ENCODE peak calls at places on chromosomes 2 and 18, in eight cellular contexts. I is right lobe of liver, U is endothelial cell of umbilical vein, V is heart left ventricle, G is uterus, C is IMR-90, O is sigmoid colon, B is spleen. L is an unnamed sample.

GRCh38 chr2:128386066-128386465 is 67.4 kb upstream of the HS6ST1 start:
- DNase-seq in U (no peak), I (peak; percentile 39), B (peak; percentile 64), V (no peak), C (no peak), O (peak; percentile 41), G (peak; percentile 9), L (peak; percentile 12)

GRCh38 chr2:48205137-48205798 is 299.0 kb upstream of the FBXO11 start:
- DNase-seq in B (no peak), G (no peak), I (no peak), C (peak; percentile 8), V (no peak), U (no peak), O (no peak), L (no peak)

GRCh38 chr2:47559079-47559684 is 156.2 kb downstream of the MSH2 start:
- DNase-seq in O (no peak), C (peak; percentile 41), I (no peak), B (no peak), U (no peak), G (no peak), V (peak; percentile 36), L (no peak)

GRCh38 chr18:49664086-49664890 is 102.4 kb downstream of the LIPG start:
- DNase-seq in C (no peak), U (peak; percentile 97), I (no peak), V (peak; percentile 84), B (no peak), O (peak; percentile 77), G (peak; percentile 39), L (no peak)

GRCh38 chr2:189868896-189869295 is 84.6 kb downstream of the PMS1 start:
- DNase-seq in U (no peak), V (no peak), C (no peak), O (no peak), I (no peak), B (no peak), G (no peak), L (no peak)

GRCh38 chr18:48983793-48984437 is 33.1 kb upstream of the SMAD7 start:
- DNase-seq in B (no peak), V (peak; percentile 63), I (no peak), C (peak; percentile 18), G (no peak), O (no peak), U (peak; percentile 57), L (no peak)

GRCh38 chr18:74944676-74945075 is 264.3 kb downstream of the PTGR3 start:
- DNase-seq in U (no peak), C (peak; percentile 67), I (no peak), B (no peak), G (no peak), O (no peak), V (no peak), L (no peak)

GRCh38 chr2:10844083-10844482 is 31.5 kb upstream of the PDIA6 start:
- DNase-seq in C (peak; percentile 38), G (no peak), U (peak; percentile 10), V (peak; percentile 94), O (peak; percentile 94), B (no peak), I (peak; percentile 83), L (peak; percentile 92)

GRCh38 chr2:20961858-20962257 is 82.0 kb downstream of the APOB start:
- DNase-seq in I (no peak), V (no peak), G (no peak), O (peak; percentile 84), U (no peak), C (no peak), B (no peak), L (no peak)

GRCh38 chr2:9914384-9915065 is 37.0 kb upstream of the GRHL1 start:
- DNase-seq in C (peak; percentile 91), I (no peak), B (no peak), U (peak; percentile 37), G (no peak), O (no peak), V (no peak), L (no peak)

GRCh38 chr18:22525883-22526282 is 108.2 kb upstream of the CTAGE1 start:
- DNase-seq in V (no peak), C (no peak), G (no peak), I (no peak), U (no peak), B (no peak), O (no peak), L (no peak)

GRCh38 chr2:108266218-108266617 is 22.5 kb upstream of the SULT1C2 start:
- DNase-seq in U (no peak), B (no peak), C (no peak), V (no peak), O (no peak), G (no peak), I (no peak), L (no peak)

GRCh38 chr2:147989809-147990403 is 30.6 kb downstream of the ORC4 start:
- DNase-seq in V (no peak), U (peak; percentile 66), B (no peak), G (no peak), C (peak; percentile 72), O (no peak), I (no peak), L (no peak)

GRCh38 chr2:100470898-100471514 is 724 bp downstream of the NMS start:
- DNase-seq in O (no peak), C (peak; percentile 7), V (no peak), I (no peak), G (no peak), B (no peak), U (no peak), L (no peak)

GRCh38 chr2:119389615-119390306 is 23.0 kb downstream of the DBI start:
- DNase-seq in V (peak; percentile 63), O (no peak), C (peak; percentile 45), I (no peak), G (no peak), U (no peak), B (no peak), L (no peak)

GRCh38 chr18:44678725-44679055 is 2.0 kb upstream of the SETBP1 start:
- DNase-seq in V (no peak), I (no peak), U (no peak), G (no peak), O (no peak), B (no peak), C (no peak), L (no peak)

GRCh38 chr2:203720011-203720410 is 13.6 kb downstream of the CD28 start:
- DNase-seq in I (no peak), B (no peak), C (no peak), U (no peak), V (no peak), G (no peak), O (no peak), L (no peak)

GRCh38 chr2:8576525-8577157 is 105.2 kb upstream of the ID2 start:
- DNase-seq in U (no peak), O (peak; percentile 68), I (no peak), B (peak; percentile 85), G (no peak), C (no peak), V (peak; percentile 51), L (peak; percentile 70)

GRCh38 chr18:8480506-8481328 is 128.5 kb upstream of the RAB12 start:
- DNase-seq in O (peak; percentile 73), I (no peak), B (no peak), G (no peak), U (peak; percentile 50), V (peak; percentile 47), C (peak; percentile 73), L (no peak)

DNA sequence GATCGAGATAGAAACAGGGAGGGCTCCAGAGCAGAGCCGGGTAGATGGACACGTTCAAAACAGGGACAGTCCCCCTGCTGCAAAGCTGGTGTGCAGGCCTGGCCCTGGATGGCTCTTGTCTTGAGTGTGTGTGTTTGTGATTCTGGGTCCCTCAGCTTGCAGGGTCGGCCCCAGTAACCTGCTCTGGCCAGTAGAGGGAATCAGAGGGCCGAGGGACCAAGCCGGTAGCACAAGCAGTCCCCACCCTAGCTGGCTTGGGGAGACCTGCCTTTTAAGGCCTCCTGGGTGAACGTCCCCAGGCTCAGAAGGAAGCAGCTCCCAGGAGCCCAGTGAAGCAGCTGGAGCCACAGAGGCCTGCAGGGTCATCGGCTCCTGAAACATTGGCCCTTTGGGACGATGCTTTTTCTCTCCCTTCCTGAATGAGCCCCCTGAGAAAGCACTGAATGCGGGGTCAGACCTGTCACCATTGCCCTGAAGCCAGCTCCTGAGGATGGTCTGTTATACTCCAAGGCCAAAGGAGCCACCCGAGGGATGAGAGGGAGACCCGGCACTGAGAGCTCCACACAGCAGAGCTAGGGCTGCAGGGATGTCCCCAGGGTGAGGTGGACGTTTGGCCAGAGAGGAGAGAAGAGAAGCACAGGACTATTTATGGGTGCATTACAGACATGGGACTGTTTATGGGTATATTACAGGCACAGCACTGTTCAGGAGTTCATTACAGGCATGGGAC is 15.4 kb upstream of the MLPH start:
- DNase-seq in C (peak; percentile 68), B (no peak), V (peak; percentile 75), U (peak; percentile 22), G (no peak), O (peak; percentile 84), I (no peak), L (no peak)
- TF ChIP-seq CTCF in C (peak; percentile 74), B (peak; percentile 48), V (peak; percentile 67), U (peak; percentile 48), G (peak; percentile 29), O (peak; percentile 56), I (peak; percentile 72), L (peak; percentile 80)

DNA sequence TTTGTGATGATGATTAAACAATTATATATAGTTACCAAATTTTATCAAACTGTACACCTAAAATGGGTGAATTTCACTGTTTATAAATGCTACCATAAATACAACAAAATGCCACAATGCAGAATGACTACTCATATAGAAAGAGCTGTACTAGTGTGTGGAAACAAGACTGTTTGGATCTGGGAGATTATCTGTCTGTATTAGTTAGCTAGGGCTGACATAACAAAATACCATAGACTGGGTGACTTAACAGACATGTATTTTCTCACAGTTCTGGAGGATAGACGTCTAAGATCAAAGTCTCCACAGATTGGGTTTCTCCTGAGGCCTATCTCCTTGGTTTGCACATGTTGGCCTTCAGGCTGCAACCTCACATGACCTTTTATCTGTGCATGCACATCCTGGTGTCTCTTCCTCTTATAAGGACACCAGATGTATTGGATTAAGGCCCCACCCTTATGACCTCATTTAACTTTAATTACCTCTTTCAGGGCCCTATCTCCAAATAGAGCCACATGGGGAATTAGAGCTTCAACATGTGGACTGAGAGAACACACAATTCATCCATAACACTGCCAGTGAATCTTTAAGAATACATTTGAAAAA is 699.5 kb downstream of the NYAP2 start:
- DNase-seq in G (no peak), C (no peak), V (no peak), B (no peak), O (no peak), U (no peak), I (no peak), L (no peak)
- TF ChIP-seq POLR2A in G (no peak), C (no peak), V (no peak), B (no peak), O (no peak), U (no peak), I (no peak), L (no peak)

DNA sequence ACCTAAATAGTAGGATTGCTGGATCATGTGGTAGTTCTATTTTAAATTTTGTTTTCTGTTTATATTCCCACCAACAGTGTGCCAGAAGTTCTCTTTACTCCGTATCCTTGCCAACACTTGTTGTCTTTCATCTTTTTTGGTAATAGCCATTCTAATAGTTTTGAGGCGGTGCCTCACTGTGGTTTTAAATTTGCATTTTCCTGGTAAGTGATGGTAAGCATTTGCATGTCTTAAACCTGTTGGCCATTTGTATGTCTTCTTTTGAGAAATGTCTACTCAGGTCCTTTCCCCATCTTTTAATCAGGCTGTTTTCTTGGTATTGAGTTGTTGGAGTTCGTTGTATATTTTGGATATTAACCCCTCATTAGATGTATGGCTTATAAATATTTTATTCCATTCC is 51.6 kb downstream of the REL start:
- DNase-seq in V (no peak), B (no peak), O (no peak), U (no peak), G (no peak), C (no peak), I (no peak), L (no peak)
- TF ChIP-seq CTCF in V (no peak), B (no peak), O (no peak), U (no peak), G (no peak), C (no peak), I (no peak), L (no peak)

GRCh38 chr2:217222511-217222910 is 362.6 kb upstream of the TNP1 start:
- DNase-seq in I (no peak), V (no peak), C (peak; percentile 36), U (no peak), B (no peak), G (no peak), O (no peak), L (no peak)
- TF ChIP-seq POLR2A in I (no peak), V (no peak), C (no peak), U (no peak), B (no peak), G (no peak), O (no peak), L (no peak)